ENCODE peak calls at places on chromosomes 3 and 15, in five cellular contexts. T, D, U, K and A are unnamed samples. For H3K27me3, the result is how much of the 10 kb centered on the place peaks cover.

GRCh38 chr3:187919018-187919417 is 173.8 kb upstream of the BCL6 start:
- DNase-seq in K (no peak), D (no peak), T (peak), U (no peak), A (peak)

GRCh38 chr3:170555329-170555728 is 30.5 kb downstream of the SLC7A14 start:
- DNase-seq in D (no peak), K (no peak), T (no peak), U (no peak), A (no peak)

GRCh38 chr3:38171622-38172021 is 6.3 kb downstream of the OXSR1 start:
- DNase-seq in K (no peak), T (no peak), D (no peak), U (no peak), A (no peak)

GRCh38 chr3:12342151-12342550 is 53.3 kb downstream of the PPARG start:
- DNase-seq in K (no peak), D (no peak), U (no peak), T (no peak), A (no peak)

GRCh38 chr15:64324513-64324912 is 31.5 kb downstream of the CSNK1G1 start:
- DNase-seq in D (no peak), T (no peak), K (no peak), U (no peak), A (no peak)

GRCh38 chr3:146177072-146177936 is 16.3 kb upstream of the PLOD2 start:
- DNase-seq in U (no peak), K (peak), D (no peak), T (no peak), A (no peak)

GRCh38 chr3:172103724-172104123 is 64.3 kb downstream of the FNDC3B start:
- DNase-seq in T (no peak), U (no peak), K (no peak), D (no peak), A (no peak)

GRCh38 chr3:143601738-143602480 is 246.4 kb downstream of the SLC9A9 start:
- DNase-seq in K (no peak), U (no peak), T (no peak), D (peak), A (no peak)

GRCh38 chr15:56719774-56720555 is 13.3 kb downstream of the ZNF280D start:
- DNase-seq in T (no peak), K (no peak), D (no peak), U (no peak), A (no peak)

GRCh38 chr15:33737687-33738606 is 230.3 kb upstream of the CHRM5 start:
- DNase-seq in D (no peak), K (no peak), T (peak), U (no peak), A (no peak)

GRCh38 chr15:93089855-93090305 is 869 bp upstream of the RGMA start:
- DNase-seq in U (no peak), K (no peak), T (no peak), D (no peak), A (no peak)
- H3K27me3 ChIP-seq in U (under half), K (under half), T (under half), D (under half), A (under half)

GRCh38 chr3:56845505-56845904 is 43.8 kb upstream of the ARHGEF3 start:
- DNase-seq in U (no peak), T (no peak), D (no peak), K (no peak), A (no peak)
- H3K27ac ChIP-seq in U (no peak), T (no peak), D (no peak), K (no peak), A (no peak)

GRCh38 chr15:37112963-37113362 is 12.6 kb upstream of the MEIS2 start:
- DNase-seq in U (no peak), D (no peak), K (no peak), T (no peak), A (no peak)
- H3K27me3 ChIP-seq in U (under half), D (under half), K (under half), T (under half), A (under half)

GRCh38 chr3:140292684-140293083 is 357.7 kb downstream of the CLSTN2 start:
- DNase-seq in U (no peak), T (no peak), K (peak), D (no peak), A (no peak)

GRCh38 chr3:140296796-140297352 is 361.9 kb downstream of the CLSTN2 start:
- DNase-seq in T (no peak), K (no peak), D (no peak), U (no peak), A (no peak)

GRCh38 chr3:140298569-140299070 is 363.6 kb downstream of the CLSTN2 start:
- DNase-seq in U (no peak), D (no peak), K (no peak), T (no peak), A (no peak)

GRCh38 chr3:140294058-140294457 is 359.1 kb downstream of the CLSTN2 start:
- DNase-seq in T (no peak), D (no peak), K (no peak), U (no peak), A (no peak)

GRCh38 chr3:140298043-140298442 is 363.1 kb downstream of the CLSTN2 start:
- DNase-seq in U (no peak), K (no peak), D (no peak), T (no peak), A (no peak)
- H3K27ac ChIP-seq in U (no peak), K (no peak), D (no peak), T (no peak), A (no peak)

GRCh38 chr3:23129062-23129461 is 74.1 kb upstream of the UBE2E2 start:
- DNase-seq in U (no peak), D (no peak), T (no peak), K (no peak), A (no peak)
- H3K27me3 ChIP-seq in U (under half), D (under half), T (under half), K (under half), A (under half)

GRCh38 chr3:184599143-184599542 is 37.6 kb downstream of the EPHB3 start:
- DNase-seq in U (no peak), D (no peak), T (no peak), K (no peak), A (no peak)
- H3K27ac ChIP-seq in U (no peak), D (no peak), T (no peak), K (no peak), A (no peak)